ENCODE peak calls at places on chromosomes 1 and 21, in seven cellular contexts. One of them, this sample, is unnamed.

GRCh38 chr1:67853704-67854103 is 20.4 kb upstream of the GNG12 start:
- DNase-seq in HCT116: peak; percentile 44
- DNase-seq in left ventricle myocardium inferior: peak; percentile 50
- DNase-seq in stimulated activated CD8-positive, alpha-beta memory T cell treated with anti-CD3 and anti-CD28 coated beads, Interleukin-4, amount 100 ng/mL, for 24 hours: no peak
- DNase-seq in C1 segment of cervical spinal cord: peak; percentile 21
- DNase-seq in neural crest cell: peak; percentile 61
- DNase-seq in heart left ventricle: peak; percentile 59
- DNase-seq in this sample: peak; percentile 79

GRCh38 chr1:10444248-10444647 is 5.6 kb upstream of the CORT start:
- DNase-seq in HCT116: no peak
- DNase-seq in left ventricle myocardium inferior: no peak
- DNase-seq in stimulated activated CD8-positive, alpha-beta memory T cell treated with anti-CD3 and anti-CD28 coated beads, Interleukin-4, amount 100 ng/mL, for 24 hours: no peak
- DNase-seq in C1 segment of cervical spinal cord: no peak
- DNase-seq in neural crest cell: no peak
- DNase-seq in heart left ventricle: no peak
- DNase-seq in this sample: no peak

GRCh38 chr1:163974120-163974519 is 584.9 kb upstream of the PBX1 start:
- DNase-seq in HCT116: no peak
- DNase-seq in left ventricle myocardium inferior: no peak
- DNase-seq in stimulated activated CD8-positive, alpha-beta memory T cell treated with anti-CD3 and anti-CD28 coated beads, Interleukin-4, amount 100 ng/mL, for 24 hours: no peak
- DNase-seq in C1 segment of cervical spinal cord: no peak
- DNase-seq in neural crest cell: no peak
- DNase-seq in heart left ventricle: no peak
- DNase-seq in this sample: no peak

GRCh38 chr21:41432567-41433460 is 6.8 kb downstream of the MX1 start:
- DNase-seq in HCT116: no peak
- DNase-seq in left ventricle myocardium inferior: no peak
- DNase-seq in stimulated activated CD8-positive, alpha-beta memory T cell treated with anti-CD3 and anti-CD28 coated beads, Interleukin-4, amount 100 ng/mL, for 24 hours: no peak
- DNase-seq in C1 segment of cervical spinal cord: no peak
- DNase-seq in neural crest cell: no peak
- DNase-seq in heart left ventricle: no peak
- DNase-seq in this sample: no peak

GRCh38 chr1:25137521-25138395 is 94.5 kb downstream of the SYF2 start:
- DNase-seq in HCT116: no peak
- DNase-seq in left ventricle myocardium inferior: no peak
- DNase-seq in stimulated activated CD8-positive, alpha-beta memory T cell treated with anti-CD3 and anti-CD28 coated beads, Interleukin-4, amount 100 ng/mL, for 24 hours: no peak
- DNase-seq in C1 segment of cervical spinal cord: no peak
- DNase-seq in neural crest cell: no peak
- DNase-seq in heart left ventricle: no peak
- DNase-seq in this sample: no peak

GRCh38 chr1:243230914-243231313 is 24.2 kb downstream of the CEP170 start:
- DNase-seq in HCT116: no peak
- DNase-seq in left ventricle myocardium inferior: no peak
- DNase-seq in stimulated activated CD8-positive, alpha-beta memory T cell treated with anti-CD3 and anti-CD28 coated beads, Interleukin-4, amount 100 ng/mL, for 24 hours: no peak
- DNase-seq in C1 segment of cervical spinal cord: no peak
- DNase-seq in neural crest cell: no peak
- DNase-seq in heart left ventricle: no peak
- DNase-seq in this sample: no peak

GRCh38 chr1:22876359-22877111 is 96.1 kb downstream of the LACTBL1 start:
- DNase-seq in HCT116: no peak
- DNase-seq in left ventricle myocardium inferior: no peak
- DNase-seq in stimulated activated CD8-positive, alpha-beta memory T cell treated with anti-CD3 and anti-CD28 coated beads, Interleukin-4, amount 100 ng/mL, for 24 hours: no peak
- DNase-seq in C1 segment of cervical spinal cord: no peak
- DNase-seq in neural crest cell: peak; percentile 22
- DNase-seq in heart left ventricle: no peak
- DNase-seq in this sample: peak; percentile 82

GRCh38 chr1:174678657-174679056 is 230.9 kb downstream of the GPR52 start:
- DNase-seq in HCT116: no peak
- DNase-seq in left ventricle myocardium inferior: no peak
- DNase-seq in stimulated activated CD8-positive, alpha-beta memory T cell treated with anti-CD3 and anti-CD28 coated beads, Interleukin-4, amount 100 ng/mL, for 24 hours: no peak
- DNase-seq in C1 segment of cervical spinal cord: no peak
- DNase-seq in neural crest cell: no peak
- DNase-seq in heart left ventricle: no peak
- DNase-seq in this sample: no peak

GRCh38 chr1:81662913-81663526 is 137.7 kb upstream of the ADGRL2 start:
- DNase-seq in HCT116: no peak
- DNase-seq in left ventricle myocardium inferior: no peak
- DNase-seq in stimulated activated CD8-positive, alpha-beta memory T cell treated with anti-CD3 and anti-CD28 coated beads, Interleukin-4, amount 100 ng/mL, for 24 hours: no peak
- DNase-seq in C1 segment of cervical spinal cord: no peak
- DNase-seq in neural crest cell: no peak
- DNase-seq in heart left ventricle: no peak
- DNase-seq in this sample: no peak

GRCh38 chr21:39084979-39085729 is 98.1 kb downstream of the PSMG1 start:
- DNase-seq in HCT116: no peak
- DNase-seq in left ventricle myocardium inferior: no peak
- DNase-seq in stimulated activated CD8-positive, alpha-beta memory T cell treated with anti-CD3 and anti-CD28 coated beads, Interleukin-4, amount 100 ng/mL, for 24 hours: no peak
- DNase-seq in C1 segment of cervical spinal cord: no peak
- DNase-seq in neural crest cell: no peak
- DNase-seq in heart left ventricle: no peak
- DNase-seq in this sample: no peak

GRCh38 chr1:187471555-187471954 is 642.8 kb downstream of the PLA2G4A start:
- DNase-seq in HCT116: no peak
- DNase-seq in left ventricle myocardium inferior: no peak
- DNase-seq in stimulated activated CD8-positive, alpha-beta memory T cell treated with anti-CD3 and anti-CD28 coated beads, Interleukin-4, amount 100 ng/mL, for 24 hours: no peak
- DNase-seq in C1 segment of cervical spinal cord: no peak
- DNase-seq in neural crest cell: no peak
- DNase-seq in heart left ventricle: no peak
- DNase-seq in this sample: no peak

GRCh38 chr1:228283043-228283371 is 75.2 kb downstream of the OBSCN start:
- DNase-seq in HCT116: no peak
- DNase-seq in left ventricle myocardium inferior: peak; percentile 13
- DNase-seq in stimulated activated CD8-positive, alpha-beta memory T cell treated with anti-CD3 and anti-CD28 coated beads, Interleukin-4, amount 100 ng/mL, for 24 hours: no peak
- DNase-seq in C1 segment of cervical spinal cord: no peak
- DNase-seq in neural crest cell: no peak
- DNase-seq in heart left ventricle: peak; percentile 36
- DNase-seq in this sample: no peak

GRCh38 chr1:147534386-147534785 is 6.9 kb upstream of the BCL9 start:
- DNase-seq in HCT116: no peak
- DNase-seq in left ventricle myocardium inferior: no peak
- DNase-seq in stimulated activated CD8-positive, alpha-beta memory T cell treated with anti-CD3 and anti-CD28 coated beads, Interleukin-4, amount 100 ng/mL, for 24 hours: no peak
- DNase-seq in C1 segment of cervical spinal cord: no peak
- DNase-seq in neural crest cell: no peak
- DNase-seq in heart left ventricle: no peak
- DNase-seq in this sample: no peak